ENCODE peak calls at places on chromosomes 5 and 9, in six cellular contexts. O, J, T, D, S and A are unnamed samples.

GRCh38 chr5:42583322-42583721 is 160.1 kb downstream of the GHR start:
- DNase-seq in T (no peak), S (peak; percentile 55), D (no peak), J (peak; percentile 29), O (peak; percentile 49), A (no peak)

GRCh38 chr9:5008206-5008605 is 23.1 kb downstream of the JAK2 start:
- DNase-seq in T (no peak), O (no peak), D (no peak), J (peak; percentile 29), S (no peak), A (no peak)

GRCh38 chr5:137040641-137041340 is 458.3 kb downstream of the SPOCK1 start:
- DNase-seq in D (no peak), J (peak; percentile 55), T (no peak), S (no peak), O (no peak), A (no peak)

GRCh38 chr9:131621551-131622321 is 76.4 kb downstream of the PRRT1B start:
- DNase-seq in S (no peak), D (no peak), O (no peak), J (no peak), T (no peak), A (no peak)

GRCh38 chr5:88743231-88743879 is 139.6 kb downstream of the MEF2C start:
- DNase-seq in O (no peak), D (no peak), T (no peak), S (no peak), J (peak; percentile 20), A (no peak)

GRCh38 chr9:125325821-125326220 is 64.2 kb downstream of the GAPVD1 start:
- DNase-seq in D (no peak), T (no peak), J (no peak), O (no peak), S (no peak), A (no peak)

GRCh38 chr5:1005362-1005851 is 3.2 kb upstream of the NKD2 start:
- DNase-seq in D (no peak), S (peak; percentile 9), J (no peak), T (no peak), O (no peak), A (no peak)

GRCh38 chr9:129574911-129575574 is 45.9 kb downstream of the C9orf50 start:
- DNase-seq in J (peak; percentile 62), T (no peak), O (no peak), D (no peak), S (no peak), A (no peak)

GRCh38 chr9:93303806-93304573 is 120.1 kb downstream of the WNK2 start:
- DNase-seq in S (no peak), J (no peak), D (no peak), T (peak; percentile 42), O (no peak), A (no peak)

GRCh38 chr5:179367491-179367890 is 22.2 kb upstream of the ADAMTS2 start:
- DNase-seq in D (no peak), O (no peak), S (no peak), J (no peak), T (no peak), A (peak; percentile 32)

GRCh38 chr5:132313378-132313777 is 19.2 kb downstream of the SLC22A4 start:
- DNase-seq in T (no peak), J (peak; percentile 26), S (no peak), D (no peak), O (no peak), A (peak; percentile 35)

GRCh38 chr9:105354448-105354847 is 93.4 kb upstream of the FSD1L start:
- DNase-seq in O (no peak), J (no peak), S (no peak), D (no peak), T (no peak), A (no peak)

GRCh38 chr5:104928906-104929520 is 1366.4 kb upstream of the NUDT12 start:
- DNase-seq in T (no peak), S (no peak), J (no peak), O (no peak), D (no peak), A (peak; percentile 40)

GRCh38 chr5:132477784-132478497 is 12.6 kb downstream of the IRF1 start:
- DNase-seq in D (peak; percentile 66), S (no peak), J (no peak), T (no peak), O (no peak), A (no peak)

GRCh38 chr9:87263291-87263690 is 234.4 kb upstream of the DAPK1 start:
- DNase-seq in S (no peak), J (no peak), D (no peak), O (no peak), T (no peak), A (no peak)

GRCh38 chr5:5497132-5497748 is 74.8 kb downstream of the ICE1 start:
- DNase-seq in D (no peak), J (peak; percentile 48), T (no peak), O (peak; percentile 39), S (peak; percentile 37), A (peak; percentile 58)

GRCh38 chr5:57276353-57276752 is 102.5 kb downstream of the GPBP1 start:
- DNase-seq in T (no peak), D (no peak), O (no peak), S (no peak), J (no peak), A (no peak)

GRCh38 chr9:95876595-95876994 is 1.1 kb downstream of the ERCC6L2 start:
- DNase-seq in J (peak; percentile 14), T (no peak), O (peak; percentile 36), D (no peak), S (no peak), A (no peak)
- H3K27ac ChIP-seq in J (no peak overlapping the region), T (no peak overlapping the region), O (no peak overlapping the region), D (no peak overlapping the region), S (no peak overlapping the region), A (peak overlapping the region; percentile 100)

GRCh38 chr5:10662661-10663245 is 98.3 kb downstream of the DAP start:
- DNase-seq in S (no peak), O (no peak), D (no peak), T (no peak), J (no peak), A (no peak)

GRCh38 chr5:10661401-10661800 is 97.5 kb downstream of the ANKRD33B start:
- DNase-seq in T (no peak), D (no peak), S (no peak), J (no peak), O (no peak), A (no peak)

GRCh38 chr5:10662083-10662482 is 98.2 kb downstream of the ANKRD33B start:
- DNase-seq in O (no peak), J (no peak), D (no peak), S (no peak), T (no peak), A (no peak)

GRCh38 chr5:10665799-10666198 is 95.2 kb downstream of the DAP start:
- DNase-seq in J (no peak), S (no peak), T (no peak), O (no peak), D (no peak), A (no peak)

DNA sequence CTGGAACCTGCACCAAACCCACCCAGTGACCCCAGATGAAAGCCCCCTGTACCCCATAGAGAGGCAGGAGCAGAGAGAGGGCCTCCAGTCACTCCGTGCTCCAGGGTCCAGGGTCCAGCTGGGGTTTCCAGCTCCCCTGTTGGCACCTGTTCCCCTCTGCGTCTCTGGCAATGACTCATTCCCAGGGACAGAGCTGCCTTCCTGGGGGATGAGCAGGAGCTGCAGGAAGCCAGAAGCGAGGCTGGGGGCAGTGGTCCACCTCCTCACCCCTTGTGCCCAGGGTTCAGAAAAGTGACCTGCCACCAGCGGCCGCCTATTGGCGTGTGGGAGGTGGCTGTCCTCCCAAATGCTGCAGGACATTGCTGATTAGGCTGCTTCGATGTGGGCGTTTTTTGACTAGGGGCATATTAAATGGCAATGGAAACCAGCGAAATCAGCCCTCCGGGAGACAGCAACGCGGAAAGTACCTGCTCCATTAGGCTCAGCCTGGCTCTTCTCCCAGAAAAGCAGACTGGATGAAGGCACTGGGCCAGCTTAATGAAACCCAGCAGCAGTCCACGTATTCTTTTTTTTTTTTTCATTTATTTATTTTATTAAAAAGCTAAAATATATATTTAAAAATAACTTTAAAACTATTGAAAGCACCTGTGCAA is 97.4 kb downstream of the DAP start:
- DNase-seq in S (no peak), O (no peak), J (peak; percentile 63), D (no peak), T (no peak), A (no peak)
- H3K27ac ChIP-seq in S (no peak overlapping the region), O (no peak overlapping the region), J (no peak overlapping the region), D (no peak overlapping the region), T (no peak overlapping the region), A (no peak overlapping the region)

DNA sequence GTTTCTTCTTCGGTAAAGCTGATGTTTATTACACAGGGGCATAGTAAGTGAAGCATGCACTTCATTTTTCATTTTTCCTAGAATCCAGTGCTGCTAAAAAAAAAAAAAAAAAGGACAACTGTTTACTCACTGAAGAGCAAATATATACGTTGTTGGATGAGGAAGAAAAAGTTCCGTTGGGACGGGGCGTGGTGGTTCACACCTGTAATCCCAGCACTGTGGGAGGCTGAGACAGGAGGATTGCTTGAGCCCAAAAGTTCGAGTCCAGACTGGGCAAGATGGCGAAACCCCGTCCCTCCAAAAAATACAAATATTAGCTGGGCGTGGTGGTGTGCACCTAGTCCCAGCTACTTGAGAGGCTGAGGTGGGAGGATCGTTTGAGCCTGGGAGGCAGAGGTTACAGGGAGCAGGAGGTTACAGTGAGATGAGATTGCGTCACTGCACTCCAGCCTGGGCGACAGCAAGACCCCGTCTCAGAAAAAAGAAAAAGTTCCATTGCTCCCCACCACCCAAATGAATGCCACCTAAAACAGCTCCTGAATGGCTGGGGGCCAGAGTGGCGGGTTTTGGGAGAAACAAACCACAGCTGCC is 60.1 kb upstream of the GNE start:
- DNase-seq in O (no peak), S (no peak), J (no peak), T (no peak), D (no peak), A (no peak)
- H3K27ac ChIP-seq in O (no peak overlapping the region), S (no peak overlapping the region), J (no peak overlapping the region), T (no peak overlapping the region), D (no peak overlapping the region), A (no peak overlapping the region)

GRCh38 chr9:134544388-134545212 is 97.0 kb upstream of the COL5A1 start:
- DNase-seq in T (no peak), O (no peak), D (no peak), S (peak; percentile 49), J (peak; percentile 91), A (peak; percentile 33)

GRCh38 chr9:134545213-134546211 is 96.1 kb upstream of the COL5A1 start:
- DNase-seq in D (no peak), T (no peak), O (no peak), S (no peak), J (peak; percentile 91), A (no peak)

GRCh38 chr9:134546746-134547145 is 94.9 kb upstream of the COL5A1 start:
- DNase-seq in S (no peak), J (no peak), T (no peak), D (no peak), O (no peak), A (peak; percentile 45)

GRCh38 chr9:134547161-134548100 is 94.2 kb upstream of the COL5A1 start:
- DNase-seq in S (peak; percentile 8), O (no peak), T (no peak), D (no peak), J (no peak), A (peak; percentile 27)

DNA sequence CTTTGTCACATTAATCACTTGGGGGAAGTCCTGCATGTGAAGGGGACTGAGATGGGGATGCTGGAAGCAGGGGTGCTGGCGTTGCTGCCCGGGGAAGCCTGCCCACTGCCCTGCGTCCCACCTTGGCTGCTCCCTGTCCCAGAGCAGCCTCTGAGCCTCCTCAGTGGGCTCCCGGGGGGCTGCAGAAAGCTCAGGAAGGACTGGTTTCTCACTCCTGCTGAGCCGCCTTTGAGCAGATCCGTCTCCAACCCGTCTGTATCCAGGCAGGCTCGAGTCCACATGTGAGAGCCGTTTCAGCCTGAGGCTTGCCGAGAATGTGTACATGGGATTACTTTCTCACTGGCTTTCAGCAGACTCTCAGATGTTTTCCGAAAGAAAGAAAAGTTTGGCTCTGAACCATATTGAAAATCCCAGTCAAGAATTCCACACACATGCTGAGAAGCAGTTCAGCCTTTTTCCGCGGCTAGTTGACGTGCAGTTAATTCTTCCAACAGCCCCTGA is 95.3 kb upstream of the COL5A1 start:
- DNase-seq in O (no peak), J (peak; percentile 63), T (no peak), S (no peak), D (no peak), A (no peak)
- H3K27ac ChIP-seq in O (no peak overlapping the region), J (peak overlapping the region; percentile 59), T (no peak overlapping the region), S (no peak overlapping the region), D (no peak overlapping the region), A (no peak overlapping the region)